ENCODE peak calls at places on chromosomes 2 and 18, in five cellular contexts. B, S, O, Z and G are unnamed samples.

GRCh38 chr2:128157644-128158043 is 66.6 kb downstream of the UGGT1 start:
- DNase-seq in B (no peak), Z (no peak), O (no peak), S (no peak), G (no peak)

GRCh38 chr2:119809329-119810038 is 49.8 kb downstream of the PTPN4 start:
- DNase-seq in B (no peak), S (no peak), O (no peak), Z (no peak), G (no peak)

GRCh38 chr2:27322301-27322765 is 564 bp downstream of the MPV17 start:
- DNase-seq in S (no peak), Z (peak; percentile 77), O (no peak), B (no peak), G (no peak)

GRCh38 chr2:60352491-60353405 is 200.7 kb downstream of the BCL11A start:
- DNase-seq in O (no peak), S (no peak), B (no peak), Z (peak; percentile 91), G (no peak)

GRCh38 chr2:143706297-143706696 is 577.1 kb downstream of the ARHGAP15 start:
- DNase-seq in Z (no peak), S (no peak), B (no peak), O (no peak), G (no peak)

GRCh38 chr18:43277164-43277600 is at the start of gene SYT4:
- DNase-seq in O (peak; percentile 91), S (no peak), B (peak; percentile 69), Z (no peak), G (peak; percentile 61)

GRCh38 chr2:207867075-207867474 is 97.4 kb upstream of the FZD5 start:
- DNase-seq in B (no peak), Z (no peak), S (no peak), O (no peak), G (no peak)

GRCh38 chr18:54829856-54830255 is 1.6 kb downstream of the RAB27B start:
- DNase-seq in B (no peak), S (no peak), O (no peak), Z (no peak), G (no peak)

GRCh38 chr2:12227941-12228608 is 481.6 kb downstream of the LPIN1 start:
- DNase-seq in B (no peak), O (no peak), Z (no peak), S (no peak), G (no peak)

GRCh38 chr2:43490387-43490786 is 105.5 kb downstream of the THADA start:
- DNase-seq in O (no peak), S (no peak), Z (no peak), B (no peak), G (no peak)

GRCh38 chr2:105834931-105835330 is 90.2 kb downstream of the NCK2 start:
- DNase-seq in S (no peak), B (no peak), Z (no peak), O (no peak), G (no peak)

GRCh38 chr18:28175047-28175929 is 1.6 kb downstream of the CDH2 start:
- DNase-seq in O (peak; percentile 48), S (no peak), Z (no peak), B (no peak), G (no peak)

GRCh38 chr2:105969552-105969951 is 224.5 kb downstream of the UXS1 start:
- DNase-seq in S (no peak), Z (no peak), B (no peak), O (peak; percentile 73), G (peak; percentile 39)

GRCh38 chr2:39516347-39517101 is 79.4 kb upstream of the MAP4K3 start:
- DNase-seq in B (no peak), Z (no peak), S (no peak), O (peak; percentile 70), G (peak; percentile 76)

GRCh38 chr2:8671802-8672201 is 10.1 kb upstream of the ID2 start:
- DNase-seq in Z (peak; percentile 42), B (peak; percentile 19), S (no peak), O (no peak), G (no peak)

GRCh38 chr2:189115126-189115525 is 64.4 kb downstream of the COL5A2 start:
- DNase-seq in B (no peak), S (no peak), O (no peak), Z (no peak), G (no peak)

GRCh38 chr18:69817335-69817935 is 130.2 kb downstream of the CD226 start:
- DNase-seq in B (no peak), O (no peak), S (no peak), Z (no peak), G (no peak)

GRCh38 chr2:191678437-191679110 is 638 bp downstream of the NABP1 start:
- DNase-seq in B (peak; percentile 86), Z (peak; percentile 84), S (no peak), O (peak; percentile 50), G (no peak)

GRCh38 chr2:196601430-196602306 is 37.8 kb upstream of the CCDC150 start:
- DNase-seq in S (peak; percentile 83), O (no peak), B (no peak), Z (no peak), G (no peak)

GRCh38 chr2:14558382-14558919 is 74.1 kb upstream of the LRATD1 start:
- DNase-seq in Z (no peak), O (no peak), S (no peak), B (no peak), G (no peak)

GRCh38 chr2:197113221-197113831 is 186.8 kb upstream of the PGAP1 start:
- DNase-seq in B (no peak), O (no peak), Z (peak; percentile 80), S (peak; percentile 33), G (no peak)

GRCh38 chr2:67879586-67880290 is 183.1 kb downstream of the C1D start:
- DNase-seq in Z (no peak), O (no peak), B (no peak), S (no peak), G (no peak)

GRCh38 chr2:236166157-236166780 is 1.9 kb downstream of the GBX2 start:
- DNase-seq in Z (no peak), O (peak; percentile 65), B (peak; percentile 70), S (no peak), G (no peak)

GRCh38 chr18:79360933-79361332 is 34.8 kb upstream of the NFATC1 start:
- DNase-seq in Z (no peak), S (no peak), B (no peak), O (no peak), G (no peak)

GRCh38 chr2:47455411-47455810 is 52.5 kb downstream of the MSH2 start:
- DNase-seq in Z (no peak), O (no peak), S (no peak), B (no peak), G (no peak)

GRCh38 chr18:50814387-50814786 is 5.4 kb downstream of the MRO start:
- DNase-seq in S (no peak), Z (no peak), O (no peak), B (no peak), G (no peak)

GRCh38 chr2:112711356-112711755 is 9.5 kb upstream of the NT5DC4 start:
- DNase-seq in S (no peak), B (no peak), Z (no peak), O (no peak), G (no peak)

DNA sequence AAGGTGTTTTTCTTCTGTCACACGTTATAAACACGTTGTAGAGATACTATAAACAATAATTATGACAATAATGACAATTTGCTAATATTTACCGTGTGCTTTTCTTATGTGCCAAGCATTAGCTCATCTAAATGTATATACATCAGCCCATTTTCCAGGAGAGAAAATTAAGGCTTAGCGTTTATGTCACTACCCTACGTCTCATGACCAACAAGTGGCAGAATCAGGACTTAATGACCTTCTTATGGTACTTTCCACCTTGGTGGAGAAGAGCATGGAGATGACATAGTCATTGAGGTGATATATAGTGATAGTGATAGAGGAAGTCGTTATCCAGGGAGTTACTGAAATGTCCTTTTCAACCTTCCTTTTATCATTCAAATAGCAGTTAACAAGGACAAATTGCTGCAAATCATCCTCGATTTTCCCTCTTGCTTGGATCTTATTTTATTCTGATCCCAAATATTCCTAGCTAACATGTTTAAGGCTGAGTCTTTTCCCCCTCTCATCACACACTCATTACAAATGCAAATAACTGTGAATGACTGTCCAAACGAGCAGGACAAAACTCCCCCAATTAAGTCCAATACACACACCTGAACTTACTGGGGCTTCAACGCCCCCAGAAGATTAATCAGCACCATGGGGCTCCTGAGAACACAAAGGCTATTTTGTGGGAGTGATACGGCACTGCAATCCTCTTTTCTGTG is 27.3 kb downstream of the SPRED2 start:
- DNase-seq in Z (no peak), B (no peak), S (no peak), O (no peak), G (no peak)
- H3K27ac ChIP-seq in Z (no peak overlapping the region), B (no peak overlapping the region), S (peak overlapping the region; percentile 65), O (no peak overlapping the region), G (no peak overlapping the region)

DNA sequence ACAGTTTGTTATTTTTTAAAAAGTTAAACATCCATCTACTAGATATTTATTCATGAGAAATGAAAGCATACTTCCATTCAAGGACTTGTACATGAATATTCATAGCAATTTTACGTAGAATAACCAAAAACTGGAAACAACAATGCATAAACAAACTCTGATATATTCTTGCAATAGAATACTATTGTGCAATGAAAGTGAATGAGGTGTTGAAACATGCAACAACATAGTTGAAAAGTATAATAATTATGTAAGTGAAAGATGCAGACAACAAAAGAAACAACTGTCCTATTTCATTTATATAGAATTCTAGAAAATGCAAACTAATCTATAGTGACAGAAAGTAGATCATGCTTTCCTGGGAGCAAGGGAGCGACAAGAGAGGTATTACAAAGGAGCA is 206.6 kb upstream of the KLHL29 start:
- DNase-seq in O (no peak), S (no peak), B (no peak), Z (no peak), G (no peak)
- H3K9me3 ChIP-seq in O (no peaks in the 10 kb centered on the region), S (no peaks in the 10 kb centered on the region), B (no peaks in the 10 kb centered on the region), Z (no peaks in the 10 kb centered on the region), G (no peaks in the 10 kb centered on the region)

GRCh38 chr2:203584784-203585183 is 49.7 kb upstream of the RAPH1 start:
- DNase-seq in B (no peak), S (no peak), O (no peak), Z (no peak), G (no peak)

GRCh38 chr2:203580846-203581245 is 45.7 kb upstream of the RAPH1 start:
- DNase-seq in O (no peak), Z (no peak), S (no peak), B (no peak), G (no peak)

GRCh38 chr2:203582468-203582867 is 47.4 kb upstream of the RAPH1 start:
- DNase-seq in Z (no peak), S (no peak), O (no peak), B (no peak), G (no peak)

GRCh38 chr2:203583696-203584095 is 48.6 kb upstream of the RAPH1 start:
- DNase-seq in O (no peak), S (peak; percentile 33), Z (peak; percentile 81), B (no peak), G (no peak)

GRCh38 chr2:203583084-203583695 is 48.1 kb upstream of the RAPH1 start:
- DNase-seq in O (no peak), Z (no peak), B (no peak), S (no peak), G (no peak)
- H3K27ac ChIP-seq in O (no peak overlapping the region), Z (peak overlapping the region; percentile 29), B (no peak overlapping the region), S (no peak overlapping the region), G (no peak overlapping the region)

DNA sequence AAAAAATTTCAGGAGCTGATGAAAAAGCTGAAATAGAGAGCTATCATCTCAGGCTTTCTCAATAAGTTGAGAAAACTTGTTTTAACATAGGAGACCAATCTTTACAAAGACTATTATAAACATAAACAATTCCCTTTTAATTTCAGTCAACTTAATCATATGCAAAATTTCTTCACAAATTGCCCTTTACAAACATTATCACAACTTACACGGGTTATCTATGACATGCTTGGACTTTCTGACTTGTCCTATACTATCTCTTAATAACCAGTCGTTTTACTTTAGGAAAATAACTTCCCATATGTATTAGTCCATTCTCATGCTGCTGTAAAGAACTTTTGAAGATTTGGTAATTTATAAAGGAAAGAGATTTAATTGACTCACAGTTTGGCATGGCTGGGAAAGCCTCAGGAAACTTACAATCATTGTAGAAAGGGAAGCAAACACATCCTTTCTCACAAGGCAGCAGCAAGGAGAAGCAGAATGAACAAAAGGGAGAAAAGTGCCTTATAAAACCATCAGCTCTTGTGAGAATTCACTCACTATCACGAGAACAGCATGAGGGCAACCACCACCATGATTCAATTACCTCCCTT is 1583.7 kb upstream of the CELF4 start:
- DNase-seq in B (no peak), S (no peak), O (no peak), Z (no peak), G (no peak)
- H3K9me3 ChIP-seq in B (no peaks in the 10 kb centered on the region), S (no peaks in the 10 kb centered on the region), O (peaks cover 28% of the 10 kb centered on the region), Z (peaks cover 42% of the 10 kb centered on the region), G (peaks cover 3% of the 10 kb centered on the region)